ENCODE peak calls at places on chromosomes 7 and 10, in six cellular contexts. G is GM20000, Q is neural progenitor cell, B is astrocyte of the spinal cord, X is lung microvascular endothelial cell, M is RKO. R is an unnamed sample.

GRCh38 chr10:117216611-117217195 is 19.4 kb downstream of the KCNK18 start:
- DNase-seq in G (peak), Q (peak), B (peak), X (peak), M (peak), R (peak)

GRCh38 chr7:79730971-79731370 is 277.5 kb upstream of the MAGI2 start:
- DNase-seq in G (no peak), Q (no peak), B (no peak), X (no peak), M (no peak), R (no peak)

GRCh38 chr7:32115831-32116230 is 45.6 kb upstream of the PDE1C start:
- DNase-seq in G (no peak), Q (no peak), B (peak), X (no peak), M (no peak), R (peak)

GRCh38 chr10:26679588-26679987 is 17.9 kb upstream of the PDSS1 start:
- DNase-seq in G (no peak), Q (no peak), B (no peak), X (no peak), M (no peak), R (no peak)

GRCh38 chr10:50385610-50386009 is 134.3 kb upstream of the ASAH2 start:
- DNase-seq in G (no peak), Q (no peak), B (no peak), X (no peak), M (no peak), R (no peak)

GRCh38 chr10:10479465-10479864 is 538.2 kb upstream of the CELF2 start:
- DNase-seq in G (no peak), Q (no peak), B (no peak), X (no peak), M (no peak), R (no peak)

GRCh38 chr7:43385856-43386255 is 197.1 kb upstream of the STK17A start:
- DNase-seq in G (no peak), Q (no peak), B (no peak), X (no peak), M (peak), R (peak)

GRCh38 chr7:83806538-83806937 is 157.6 kb upstream of the SEMA3E start:
- DNase-seq in G (no peak), Q (no peak), B (no peak), X (no peak), M (no peak), R (no peak)

GRCh38 chr7:102875700-102876192 is 37.1 kb upstream of the LRRC17 start:
- DNase-seq in G (no peak), Q (no peak), B (peak), X (peak), M (peak), R (peak)

GRCh38 chr7:91683823-91684222 is 196.7 kb downstream of the MTERF1 start:
- DNase-seq in G (no peak), Q (no peak), B (peak), X (no peak), M (no peak), R (no peak)

GRCh38 chr7:66880009-66880554 is 40.9 kb upstream of the TMEM248 start:
- DNase-seq in G (no peak), Q (no peak), B (no peak), X (no peak), M (no peak), R (no peak)

GRCh38 chr10:1010703-1011102 is 15.0 kb downstream of the IDI2 start:
- DNase-seq in G (no peak), Q (no peak), B (no peak), X (no peak), M (no peak), R (no peak)

GRCh38 chr7:103148994-103149807 is at the start of gene NAPEPLD:
- DNase-seq in G (peak), Q (peak), B (peak), X (peak), M (peak), R (peak)

GRCh38 chr10:43396061-43396927 is 12.7 kb downstream of the HNRNPF start:
- DNase-seq in G (peak), Q (peak), B (peak), X (peak), M (peak), R (peak)

GRCh38 chr7:157474685-157475084 is 137.9 kb downstream of the DNAJB6 start:
- DNase-seq in G (no peak), Q (peak), B (no peak), X (peak), M (no peak), R (no peak)

GRCh38 chr10:113704637-113705343 is 25.1 kb downstream of the CASP7 start:
- DNase-seq in G (peak), Q (peak), B (peak), X (peak), M (peak), R (peak)

GRCh38 chr10:7756360-7756992 is 31.3 kb downstream of the KIN start:
- DNase-seq in G (peak), Q (peak), B (peak), X (peak), M (peak), R (no peak)

GRCh38 chr7:73828107-73828803 is 2.5 kb upstream of the CLDN4 start:
- DNase-seq in G (no peak), Q (no peak), B (no peak), X (peak), M (peak), R (peak)

GRCh38 chr7:46226860-46227259 is 305.8 kb upstream of the IGFBP3 start:
- DNase-seq in G (no peak), Q (no peak), B (peak), X (no peak), M (no peak), R (no peak)

GRCh38 chr10:52334595-52334994 is 20.5 kb downstream of the DKK1 start:
- DNase-seq in G (no peak), Q (no peak), B (peak), X (peak), M (no peak), R (no peak)

GRCh38 chr10:34655286-34656170 is 159.6 kb downstream of the PARD3 start:
- DNase-seq in G (peak), Q (peak), B (peak), X (peak), M (peak), R (peak)

GRCh38 chr10:65306201-65306600 is 1619.6 kb upstream of the LRRTM3 start:
- DNase-seq in G (no peak), Q (no peak), B (no peak), X (no peak), M (no peak), R (no peak)

GRCh38 chr10:125911990-125912389 is 15.6 kb downstream of the FANK1 start:
- DNase-seq in G (no peak), Q (no peak), B (no peak), X (no peak), M (no peak), R (no peak)

GRCh38 chr10:67256984-67257383 is 331.1 kb downstream of the LRRTM3 start:
- DNase-seq in G (no peak), Q (no peak), B (no peak), X (no peak), M (no peak), R (no peak)

GRCh38 chr10:6473901-6474370 is 106.1 kb downstream of the PRKCQ start:
- DNase-seq in G (peak), Q (no peak), B (peak), X (peak), M (no peak), R (no peak)

GRCh38 chr10:122264442-122264841 is 6.7 kb upstream of the BTBD16 start:
- DNase-seq in G (no peak), Q (no peak), B (peak), X (no peak), M (no peak), R (no peak)

GRCh38 chr7:143395187-143396149 is 13.2 kb downstream of the EPHA1 start:
- DNase-seq in G (no peak), Q (no peak), B (no peak), X (peak), M (no peak), R (no peak)

GRCh38 chr10:103859161-103860141 is 4.1 kb upstream of the SH3PXD2A start:
- DNase-seq in G (peak), Q (peak), B (peak), X (peak), M (peak), R (peak)

GRCh38 chr7:85602196-85602595 is 415.3 kb upstream of the SEMA3D start:
- DNase-seq in G (no peak), Q (no peak), B (peak), X (peak), M (no peak), R (no peak)

GRCh38 chr7:151849879-151850260 is 27.0 kb downstream of the PRKAG2 start:
- DNase-seq in G (no peak), Q (no peak), B (no peak), X (no peak), M (no peak), R (no peak)

GRCh38 chr7:153847828-153848227 is 204.4 kb upstream of the DPP6 start:
- DNase-seq in G (no peak), Q (no peak), B (no peak), X (no peak), M (no peak), R (no peak)

GRCh38 chr10:36574212-36574611 is 551.2 kb upstream of the ANKRD30A start:
- DNase-seq in G (no peak), Q (no peak), B (peak), X (no peak), M (no peak), R (no peak)

R was measured in SW480.